ENCODE peak calls at places on chromosomes 12 and 14, in six cellular contexts. G, S, J, E, N and I are unnamed samples.

GRCh38 chr12:118377891-118378470 is 1.6 kb downstream of the SUDS3 start:
- DNase-seq in N (peak; percentile 22), S (peak; percentile 80), E (no peak), J (peak; percentile 67), G (peak; percentile 65), I (peak; percentile 66)

GRCh38 chr14:97180304-97181200 is 383.4 kb downstream of the VRK1 start:
- DNase-seq in E (no peak), N (peak; percentile 88), S (no peak), G (peak; percentile 65), J (no peak), I (no peak)

GRCh38 chr14:48008646-48009045 is 333.2 kb upstream of the MDGA2 start:
- DNase-seq in J (no peak), N (no peak), S (no peak), G (no peak), E (no peak), I (no peak)

GRCh38 chr12:130688027-130688778 is 27.9 kb downstream of the RIMBP2 start:
- DNase-seq in S (no peak), N (no peak), G (no peak), J (no peak), E (no peak), I (no peak)

GRCh38 chr14:32508281-32508680 is 179.2 kb downstream of the AKAP6 start:
- DNase-seq in S (no peak), J (no peak), N (no peak), G (peak; percentile 47), E (no peak), I (no peak)

GRCh38 chr14:106013879-106014376 is 487.5 kb downstream of the TMEM121 start:
- DNase-seq in E (no peak), G (no peak), J (no peak), N (no peak), S (no peak), I (peak; percentile 43)

GRCh38 chr14:49975286-49975685 is 82.4 kb downstream of the ARF6 start:
- DNase-seq in S (no peak), G (peak; percentile 93), N (peak; percentile 93), E (no peak), J (no peak), I (no peak)

GRCh38 chr14:78933948-78934524 is 763.9 kb downstream of the NRXN3 start:
- DNase-seq in S (peak; percentile 74), E (no peak), J (no peak), G (peak; percentile 51), N (no peak), I (no peak)

GRCh38 chr12:57276935-57277563 is 26.1 kb upstream of the STAC3 start:
- DNase-seq in N (peak; percentile 18), S (peak; percentile 54), J (no peak), E (no peak), G (peak; percentile 21), I (peak; percentile 23)

GRCh38 chr12:21526721-21527345 is 737 bp downstream of the SPX start:
- DNase-seq in J (no peak), N (no peak), G (no peak), E (no peak), S (peak; percentile 71), I (no peak)

GRCh38 chr14:56125772-56126411 is 7.7 kb downstream of the PELI2 start:
- DNase-seq in S (peak; percentile 91), G (no peak), J (no peak), N (no peak), E (no peak), I (no peak)

GRCh38 chr14:97578982-97579381 is 781.8 kb downstream of the VRK1 start:
- DNase-seq in E (no peak), N (no peak), G (no peak), J (no peak), S (peak; percentile 16), I (no peak)

GRCh38 chr12:58095002-58095401 is 153.6 kb downstream of the ATP23 start:
- DNase-seq in E (no peak), N (no peak), J (no peak), S (no peak), G (no peak), I (no peak)

GRCh38 chr14:36091096-36091495 is 85.4 kb downstream of the PTCSC3 start:
- DNase-seq in G (peak; percentile 94), E (peak; percentile 4), J (no peak), S (peak; percentile 52), N (peak; percentile 19), I (no peak)

GRCh38 chr12:47850153-47851084 is 30.7 kb upstream of the HDAC7 start:
- DNase-seq in N (no peak), J (no peak), S (no peak), E (no peak), G (no peak), I (no peak)

GRCh38 chr14:31947680-31948580 is 129.2 kb upstream of the ARHGAP5 start:
- DNase-seq in G (no peak), N (no peak), J (no peak), S (no peak), E (no peak), I (no peak)

GRCh38 chr14:49954171-49954631 is 61.3 kb downstream of the ARF6 start:
- DNase-seq in S (no peak), J (no peak), G (no peak), E (no peak), N (no peak), I (no peak)

GRCh38 chr14:32635103-32635719 is 303.5 kb upstream of the NPAS3 start:
- DNase-seq in G (peak; percentile 74), S (no peak), N (no peak), J (no peak), E (no peak), I (no peak)

GRCh38 chr12:58966939-58967338 is 46.6 kb upstream of the LRIG3 start:
- DNase-seq in E (no peak), J (no peak), N (no peak), G (peak; percentile 8), S (no peak), I (no peak)

GRCh38 chr14:80055226-80055625 is 156.1 kb downstream of the DIO2 start:
- DNase-seq in G (no peak), J (no peak), E (no peak), S (no peak), N (no peak), I (no peak)

GRCh38 chr12:30784508-30784907 is 29.8 kb upstream of the CAPRIN2 start:
- DNase-seq in N (no peak), J (no peak), S (no peak), E (no peak), G (no peak), I (no peak)

GRCh38 chr14:71711619-71712018 is 220.6 kb upstream of the RGS6 start:
- DNase-seq in G (peak; percentile 93), J (no peak), N (no peak), E (no peak), S (no peak), I (no peak)